ENCODE peak calls at places on chromosomes 7 and 10, in four cellular contexts. H is fibroblast of mammary gland, W is dermis blood vessel endothelial cell, Z is COR-L47. I is an unnamed sample.

GRCh38 chr10:104033966-104034365 is 51.7 kb downstream of the COL17A1 start:
- DNase-seq in Z (no peak), W (no peak), H (no peak), I (no peak)

GRCh38 chr10:58780481-58780880 is 267.8 kb downstream of the BICC1 start:
- DNase-seq in H (no peak), W (no peak), Z (no peak), I (no peak)

GRCh38 chr7:132935608-132936007 is 146.3 kb downstream of the CHCHD3 start:
- DNase-seq in Z (no peak), W (no peak), H (no peak), I (no peak)

GRCh38 chr10:129697463-129698247 is 230.6 kb downstream of the MGMT start:
- DNase-seq in H (no peak), W (no peak), Z (no peak), I (no peak)

GRCh38 chr7:134712196-134712595 is 65.5 kb downstream of the BPGM start:
- DNase-seq in W (no peak), Z (no peak), H (no peak), I (no peak)

GRCh38 chr10:93718937-93719725 is 16.7 kb upstream of the FRA10AC1 start:
- DNase-seq in Z (no peak), W (no peak), H (no peak), I (no peak)

GRCh38 chr7:44797329-44798258 is 1.1 kb downstream of the PPIA start:
- DNase-seq in Z (peak), H (peak), W (peak), I (peak)

GRCh38 chr10:71568896-71569492 is 150.6 kb downstream of the C10orf105 start:
- DNase-seq in Z (no peak), H (no peak), W (no peak), I (no peak)

GRCh38 chr10:74437822-74438221 is 286.8 kb downstream of the ADK start:
- DNase-seq in Z (no peak), W (no peak), H (peak), I (no peak)

GRCh38 chr7:128591705-128592104 is 80.4 kb upstream of the GARIN1A start:
- DNase-seq in Z (no peak), H (no peak), W (no peak), I (no peak)

GRCh38 chr7:106629521-106629920 is 31.4 kb downstream of the CCDC71L start:
- DNase-seq in Z (no peak), H (peak), W (peak), I (no peak)

GRCh38 chr10:104330168-104331117 is 7.8 kb downstream of the ITPRIP start:
- DNase-seq in H (peak), Z (no peak), W (peak), I (no peak)

GRCh38 chr7:22400933-22401553 is 44.1 kb upstream of the RAPGEF5 start:
- DNase-seq in H (no peak), W (no peak), Z (no peak), I (no peak)

GRCh38 chr10:25175527-25176420 is 973 bp downstream of the GPR158 start:
- DNase-seq in H (no peak), W (no peak), Z (peak), I (no peak)

GRCh38 chr10:130230611-130231010 is 94.4 kb downstream of the GLRX3 start:
- DNase-seq in W (no peak), H (no peak), Z (no peak), I (no peak)

GRCh38 chr7:99109108-99110051 is 34.5 kb downstream of the SMURF1 start:
- DNase-seq in Z (no peak), W (no peak), H (no peak), I (no peak)